ENCODE peak calls at places on chromosomes 16 and 17, in eight cellular contexts. M is fibroblast of the aortic adventitia, X is brain microvascular endothelial cell, D is K562, W is right atrium auricular region, I is NB4, Y is cardiac muscle cell, V is esophagus muscularis mucosa. R is an unnamed sample.

GRCh38 chr17:32259596-32259995 is 6.0 kb upstream of the RHBDL3 start:
- DNase-seq in M (peak; percentile 63), X (peak; percentile 63), D (no peak), W (no peak), I (no peak), Y (peak; percentile 63), V (no peak), R (no peak)

GRCh38 chr17:76268991-76269981 is 4.1 kb downstream of the UBALD2 start:
- DNase-seq in M (no peak), X (no peak), D (peak; percentile 92), W (no peak), I (no peak), Y (no peak), V (no peak), R (peak; percentile 57)

GRCh38 chr16:60151987-60152386 is 1417.9 kb upstream of the GOT2 start:
- DNase-seq in M (no peak), X (no peak), D (no peak), W (no peak), I (no peak), Y (no peak), V (no peak), R (no peak)

GRCh38 chr17:48002208-48002919 is 31.5 kb downstream of the CDK5RAP3 start:
- DNase-seq in M (peak; percentile 70), X (peak; percentile 64), D (peak; percentile 66), W (no peak), I (peak; percentile 90), Y (peak; percentile 84), V (no peak), R (peak; percentile 74)

GRCh38 chr16:13631916-13632315 is 288.0 kb upstream of the ERCC4 start:
- DNase-seq in M (no peak), X (no peak), D (no peak), W (no peak), I (no peak), Y (no peak), V (no peak), R (no peak)

GRCh38 chr16:57569306-57569946 is 27.0 kb downstream of the ADGRG5 start:
- DNase-seq in M (no peak), X (no peak), D (no peak), W (no peak), I (no peak), Y (no peak), V (no peak), R (no peak)

GRCh38 chr16:1429631-1430030 is 1.2 kb upstream of the PERCC1 start:
- DNase-seq in M (no peak), X (no peak), D (no peak), W (no peak), I (no peak), Y (no peak), V (no peak), R (no peak)

GRCh38 chr17:5638596-5638995 is 54.3 kb upstream of the NLRP1 start:
- DNase-seq in M (no peak), X (no peak), D (no peak), W (no peak), I (no peak), Y (no peak), V (no peak), R (peak; percentile 42)

GRCh38 chr17:1830288-1830687 is 483 bp downstream of the RPA1 start:
- DNase-seq in M (peak; percentile 11), X (no peak), D (peak; percentile 31), W (no peak), I (peak; percentile 26), Y (peak; percentile 4), V (no peak), R (peak; percentile 51)

GRCh38 chr17:82913304-82914043 is 73.7 kb upstream of the ZNF750 start:
- DNase-seq in M (no peak), X (no peak), D (peak; percentile 16), W (no peak), I (peak; percentile 23), Y (no peak), V (no peak), R (no peak)

GRCh38 chr16:49832177-49832576 is 23.7 kb downstream of the ZNF423 start:
- DNase-seq in M (peak; percentile 33), X (no peak), D (no peak), W (peak; percentile 82), I (no peak), Y (no peak), V (no peak), R (no peak)

GRCh38 chr16:68149596-68149995 is 64.4 kb downstream of the NFATC3 start:
- DNase-seq in M (no peak), X (no peak), D (no peak), W (no peak), I (no peak), Y (no peak), V (no peak), R (no peak)

GRCh38 chr17:79024901-79025737 is 1.1 kb downstream of the C1QTNF1 start:
- DNase-seq in M (no peak), X (no peak), D (no peak), W (no peak), I (no peak), Y (peak; percentile 49), V (no peak), R (no peak)

GRCh38 chr16:26795184-26795583 is 271.5 kb upstream of the C16orf82 start:
- DNase-seq in M (no peak), X (no peak), D (peak; percentile 12), W (no peak), I (peak; percentile 42), Y (no peak), V (no peak), R (peak; percentile 24)

DNA sequence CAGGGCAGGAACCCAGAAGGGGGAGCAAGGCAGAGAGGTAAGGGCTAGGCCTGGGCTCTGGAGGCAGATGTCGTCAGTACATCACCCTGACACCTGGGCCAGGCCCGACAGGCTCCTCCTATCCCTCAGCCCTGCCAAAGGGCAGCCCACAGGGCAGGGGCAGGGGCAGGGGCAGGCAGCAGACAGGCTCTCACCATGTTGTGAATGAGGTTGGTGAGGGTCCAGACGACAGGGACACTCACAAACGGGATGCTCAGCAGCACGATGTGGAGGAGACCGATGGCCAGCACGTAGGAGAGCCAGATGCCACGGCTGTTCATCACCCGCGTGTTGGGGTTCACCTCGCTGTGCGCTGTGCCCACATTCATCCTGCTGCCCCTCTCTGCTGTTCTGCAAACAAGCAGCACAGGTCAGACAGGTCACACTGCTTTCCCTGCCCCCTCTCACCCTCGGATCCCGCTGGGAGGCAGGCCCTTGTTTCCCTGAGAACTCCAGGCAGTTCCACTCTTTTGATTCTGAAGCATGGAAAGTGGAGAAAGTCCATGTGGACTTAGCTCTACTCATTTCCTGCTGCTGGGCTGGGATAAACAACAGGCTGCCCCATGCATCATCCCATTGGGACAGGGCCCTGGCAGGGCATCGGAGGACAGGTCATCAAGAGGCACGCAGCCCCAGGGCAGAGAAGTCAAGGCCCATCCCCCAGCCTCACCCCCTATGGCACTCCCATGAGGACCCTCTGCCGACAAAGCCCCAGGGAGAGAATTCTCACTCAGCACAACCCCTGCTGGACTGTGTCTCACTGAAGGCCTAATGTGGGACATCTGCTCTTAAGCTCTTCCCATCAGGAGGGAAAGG is 3.3 kb downstream of the ORMDL3 start:
- DNase-seq in M (peak; percentile 35), X (peak; percentile 13), D (no peak), W (no peak), I (no peak), Y (peak; percentile 33), V (no peak), R (no peak)
- TF ChIP-seq CTCF in M (peak; percentile 43), X (peak; percentile 71), D (no peak), W (no peak), I (no peak), Y (peak; percentile 47), V (no peak), R (no peak)

GRCh38 chr17:75077490-75078096 is 10.2 kb upstream of the SLC16A5 start:
- DNase-seq in M (no peak), X (no peak), D (no peak), W (peak; percentile 78), I (no peak), Y (peak; percentile 48), V (peak; percentile 93), R (peak; percentile 84)
- H3K4me3 ChIP-seq in M (no peak overlapping the region), X (peak overlapping the region; percentile 36), D (no peak overlapping the region), W (peak overlapping the region; percentile 37), I (no peak overlapping the region), Y (no peak overlapping the region), V (peak overlapping the region; percentile 60), R (peak overlapping the region; percentile 63)

DNA sequence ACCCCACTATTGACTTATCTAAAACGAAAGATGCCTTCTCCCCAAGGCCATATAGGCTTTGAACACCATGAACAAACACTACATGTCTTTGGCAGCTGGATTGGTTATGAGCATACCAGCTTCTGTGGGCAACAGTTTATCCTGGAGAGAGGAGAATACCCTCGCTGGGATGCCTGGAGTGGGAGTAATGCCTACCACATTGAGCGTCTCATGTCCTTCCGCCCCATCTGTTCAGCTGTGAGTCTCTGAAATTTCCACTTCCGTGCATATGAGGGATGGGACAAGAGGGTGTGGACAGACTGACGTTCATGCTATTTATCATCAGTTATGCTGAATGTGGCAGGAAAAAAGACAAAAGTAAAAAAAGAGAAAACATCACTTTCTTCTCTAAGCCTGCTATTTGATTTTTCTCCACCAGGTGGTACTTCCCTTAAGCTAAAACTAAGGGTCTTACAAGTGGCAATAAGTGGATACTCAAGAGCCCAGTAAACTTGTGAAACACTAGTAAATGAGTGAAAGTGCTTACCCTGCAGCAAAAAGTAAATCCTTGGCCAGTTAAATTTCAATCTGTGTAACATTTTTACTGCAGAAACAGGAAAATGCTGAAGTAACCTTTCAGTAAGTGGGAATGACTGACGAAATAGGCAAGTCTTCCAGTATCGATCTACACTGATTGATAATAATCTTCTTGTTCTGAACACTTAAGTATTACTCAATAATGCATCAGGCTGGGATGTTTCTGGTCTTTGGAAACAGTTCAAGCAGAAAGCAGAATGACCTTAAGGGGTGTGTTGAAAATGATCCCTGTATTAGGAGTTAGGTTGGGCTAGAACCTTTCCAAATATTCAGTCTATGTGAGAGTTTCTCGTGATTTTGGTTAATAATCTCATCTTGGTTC is 5.6 kb downstream of the CRYBA1 start:
- DNase-seq in M (peak; percentile 62), X (no peak), D (peak; percentile 34), W (no peak), I (peak; percentile 71), Y (peak; percentile 67), V (peak; percentile 24), R (peak; percentile 30)
- TF ChIP-seq CTCF in M (peak; percentile 54), X (peak; percentile 37), D (peak; percentile 46), W (peak; percentile 59), I (peak; percentile 56), Y (peak; percentile 62), V (peak; percentile 27), R (peak; percentile 32)

GRCh38 chr16:89956511-89957213 is 8.1 kb downstream of the DEF8 start:
- DNase-seq in M (no peak), X (no peak), D (no peak), W (no peak), I (peak; percentile 86), Y (no peak), V (no peak), R (no peak)
- H3K4me3 ChIP-seq in M (no peak overlapping the region), X (no peak overlapping the region), D (no peak overlapping the region), W (no peak overlapping the region), I (no peak overlapping the region), Y (no peak overlapping the region), V (no peak overlapping the region), R (no peak overlapping the region)